ENCODE peak calls at places on chromosomes 3 and 15, in four cellular contexts. D, R, T and O are unnamed samples.

GRCh38 chr3:144380832-144381231 is 409.2 kb downstream of the DIPK2A start:
- DNase-seq in D (peak; percentile 34), R (peak; percentile 17), T (peak; percentile 59), O (no peak)

GRCh38 chr15:80640546-80641121 is 54.5 kb upstream of the ABHD17C start:
- DNase-seq in T (no peak), D (no peak), R (no peak), O (no peak)

GRCh38 chr15:69280783-69281182 is 17.9 kb upstream of the PAQR5 start:
- DNase-seq in R (no peak), T (no peak), D (no peak), O (no peak)

GRCh38 chr3:110810356-110810755 is 261.3 kb upstream of the NECTIN3 start:
- DNase-seq in T (no peak), R (no peak), D (no peak), O (no peak)

GRCh38 chr3:42705962-42706585 is 3.5 kb upstream of the HHATL start:
- DNase-seq in R (no peak), D (no peak), T (no peak), O (no peak)

GRCh38 chr15:62558640-62559039 is 393.6 kb upstream of the C2CD4B start:
- DNase-seq in D (no peak), T (no peak), R (peak; percentile 52), O (no peak)

GRCh38 chr15:57156210-57156887 is 220.0 kb upstream of the CGNL1 start:
- DNase-seq in T (peak; percentile 76), D (no peak), R (no peak), O (no peak)

GRCh38 chr3:13401149-13401548 is 19.0 kb downstream of the NUP210 start:
- DNase-seq in R (peak; percentile 77), T (peak; percentile 29), D (peak; percentile 59), O (peak; percentile 85)

GRCh38 chr15:96767703-96768434 is 437.4 kb downstream of the NR2F2 start:
- DNase-seq in T (no peak), R (no peak), D (no peak), O (no peak)

GRCh38 chr15:101381671-101382212 is 86.7 kb upstream of the SNRPA1 start:
- DNase-seq in R (no peak), T (no peak), D (no peak), O (no peak)

GRCh38 chr15:68214838-68215234 is 9.7 kb upstream of the CALML4 start:
- DNase-seq in D (no peak), R (no peak), T (no peak), O (no peak)

GRCh38 chr15:58498821-58499580 is 67.2 kb downstream of the LIPC start:
- DNase-seq in D (no peak), R (no peak), T (no peak), O (no peak)